ENCODE peak calls at places on chromosomes 6 and 20, in four cellular contexts. K, I, G and E are unnamed samples.

GRCh38 chr20:56347628-56348305 is 11.0 kb upstream of the FAM210B start:
- DNase-seq in K (peak), I (no peak), G (no peak), E (no peak)

GRCh38 chr6:2266845-2267244 is 21.4 kb upstream of the GMDS start:
- DNase-seq in K (no peak), I (no peak), G (no peak), E (no peak)

GRCh38 chr6:153963352-153963751 is 75.7 kb upstream of the OPRM1 start:
- DNase-seq in K (peak), I (no peak), G (no peak), E (no peak)

GRCh38 chr6:30964075-30964474 is 19.4 kb upstream of the MUC21 start:
- DNase-seq in K (no peak), I (no peak), G (no peak), E (no peak)

GRCh38 chr20:40390654-40391053 is 298.4 kb downstream of the MAFB start:
- DNase-seq in K (peak), I (no peak), G (no peak), E (no peak)

GRCh38 chr20:40775747-40776146 is 86.7 kb upstream of the MAFB start:
- DNase-seq in K (no peak), I (no peak), G (no peak), E (no peak)

GRCh38 chr20:58407201-58407873 is 18.3 kb downstream of the VAPB start:
- DNase-seq in K (no peak), I (peak), G (no peak), E (peak)

GRCh38 chr6:139112146-139112545 is 22.7 kb upstream of the HECA start:
- DNase-seq in K (peak), I (no peak), G (no peak), E (peak)

GRCh38 chr6:56524891-56525703 is 117.6 kb downstream of the DST start:
- DNase-seq in K (no peak), I (peak), G (no peak), E (peak)

GRCh38 chr6:19327246-19327645 is 509.9 kb upstream of the ID4 start:
- DNase-seq in K (peak), I (no peak), G (no peak), E (peak)

GRCh38 chr20:64079273-64080012 is at the start of gene RGS19:
- DNase-seq in K (peak), I (no peak), G (peak), E (peak)

GRCh38 chr20:33488201-33488600 is 1.7 kb upstream of the CBFA2T2 start:
- DNase-seq in K (no peak), I (no peak), G (no peak), E (no peak)

GRCh38 chr20:33489495-33490022 is 337 bp upstream of the CBFA2T2 start:
- DNase-seq in K (peak), I (peak), G (peak), E (peak)

GRCh38 chr20:33493076-33493766 is 3.3 kb downstream of the CBFA2T2 start:
- DNase-seq in K (no peak), I (no peak), G (no peak), E (no peak)

GRCh38 chr20:33490934-33491656 is 1.2 kb downstream of the CBFA2T2 start:
- DNase-seq in K (no peak), I (peak), G (no peak), E (no peak)

GRCh38 chr20:33490023-33490933 is at the start of gene CBFA2T2:
- DNase-seq in K (no peak), I (peak), G (no peak), E (peak)
- H2BK120ac ChIP-seq in K (no peak), I (peak), G (no peak), E (peak)

DNA sequence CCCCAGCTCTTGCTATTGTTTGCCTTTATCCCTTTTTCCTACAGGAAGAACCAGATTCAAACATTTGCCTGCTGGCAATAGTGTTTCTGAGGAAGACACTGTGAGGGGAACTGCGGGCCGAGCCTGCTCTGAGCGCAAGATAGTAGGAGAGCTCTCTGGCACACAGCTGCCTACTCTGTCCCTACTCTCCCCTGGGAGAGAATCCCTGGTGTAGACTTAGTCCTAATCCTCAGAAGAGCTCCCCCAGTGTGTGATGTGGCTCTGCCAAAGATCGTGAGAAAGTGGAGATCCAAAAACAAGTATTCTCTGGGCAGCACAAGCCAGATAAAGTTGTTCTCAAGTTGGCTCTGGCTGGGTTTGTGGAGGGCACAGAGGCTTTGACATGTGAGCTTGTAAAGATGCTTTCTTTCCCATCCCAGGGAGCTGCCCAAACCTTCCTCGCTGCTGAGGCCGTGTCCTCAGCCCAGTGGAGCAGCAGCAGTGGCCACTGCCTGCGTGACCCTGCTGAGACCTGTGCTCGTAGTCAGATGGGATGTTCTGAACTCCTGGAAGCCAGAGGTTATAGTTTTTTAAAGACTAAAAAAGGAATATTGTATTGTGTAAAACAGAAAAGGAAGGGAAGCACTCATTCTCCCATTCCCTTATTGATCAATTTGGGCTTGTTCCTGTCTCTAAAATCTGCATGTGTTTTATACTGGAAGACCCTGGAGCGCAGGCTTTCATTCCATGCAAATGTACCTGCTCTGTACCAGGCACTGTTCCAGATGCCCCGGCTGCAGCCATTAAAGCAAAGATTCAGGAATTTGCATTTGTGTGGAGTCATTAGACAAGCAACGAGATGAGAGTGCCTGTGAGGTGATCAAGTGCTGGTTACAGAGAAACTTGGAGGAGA is 30.7 kb downstream of the PNLDC1 start:
- DNase-seq in K (no peak), I (no peak), G (no peak), E (no peak)
- H2BK120ac ChIP-seq in K (no peak), I (no peak), G (no peak), E (no peak)

GRCh38 chr6:84902354-84902928 is 138.0 kb upstream of the TBX18 start:
- DNase-seq in K (no peak), I (no peak), G (no peak), E (no peak)
- H2BK120ac ChIP-seq in K (no peak), I (no peak), G (no peak), E (no peak)

DNA sequence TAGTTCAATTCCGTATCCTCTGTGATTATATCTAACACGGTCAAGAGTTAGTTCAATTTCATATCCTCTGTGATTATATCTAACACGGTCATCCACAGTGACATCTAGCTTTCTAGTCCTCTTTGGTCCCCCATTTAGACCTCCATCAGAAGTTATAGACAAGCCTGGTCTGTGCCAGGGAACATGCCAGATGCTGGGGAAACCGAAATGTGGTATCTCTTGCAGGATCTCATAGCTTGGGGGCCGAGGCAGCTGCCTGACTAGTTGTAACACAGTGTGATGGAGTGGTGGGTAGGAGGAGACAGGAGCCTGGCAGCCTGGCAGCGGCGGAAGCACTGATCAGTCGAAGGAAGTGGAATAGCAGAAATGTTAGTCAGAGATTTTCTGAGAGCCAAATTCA is 13.8 kb upstream of the SMOC2 start:
- DNase-seq in K (no peak), I (no peak), G (no peak), E (no peak)
- H2BK120ac ChIP-seq in K (no peak), I (no peak), G (no peak), E (no peak)

GRCh38 chr6:134063121-134063965 is 10.9 kb upstream of the SLC2A12 start:
- DNase-seq in K (peak), I (no peak), G (no peak), E (peak)

GRCh38 chr6:134061440-134061839 is 9.0 kb upstream of the SLC2A12 start:
- DNase-seq in K (no peak), I (no peak), G (no peak), E (no peak)

GRCh38 chr6:134057478-134057877 is 5.1 kb upstream of the SLC2A12 start:
- DNase-seq in K (no peak), I (no peak), G (no peak), E (no peak)

GRCh38 chr6:134058622-134059366 is 6.4 kb upstream of the SLC2A12 start:
- DNase-seq in K (peak), I (no peak), G (no peak), E (peak)

DNA sequence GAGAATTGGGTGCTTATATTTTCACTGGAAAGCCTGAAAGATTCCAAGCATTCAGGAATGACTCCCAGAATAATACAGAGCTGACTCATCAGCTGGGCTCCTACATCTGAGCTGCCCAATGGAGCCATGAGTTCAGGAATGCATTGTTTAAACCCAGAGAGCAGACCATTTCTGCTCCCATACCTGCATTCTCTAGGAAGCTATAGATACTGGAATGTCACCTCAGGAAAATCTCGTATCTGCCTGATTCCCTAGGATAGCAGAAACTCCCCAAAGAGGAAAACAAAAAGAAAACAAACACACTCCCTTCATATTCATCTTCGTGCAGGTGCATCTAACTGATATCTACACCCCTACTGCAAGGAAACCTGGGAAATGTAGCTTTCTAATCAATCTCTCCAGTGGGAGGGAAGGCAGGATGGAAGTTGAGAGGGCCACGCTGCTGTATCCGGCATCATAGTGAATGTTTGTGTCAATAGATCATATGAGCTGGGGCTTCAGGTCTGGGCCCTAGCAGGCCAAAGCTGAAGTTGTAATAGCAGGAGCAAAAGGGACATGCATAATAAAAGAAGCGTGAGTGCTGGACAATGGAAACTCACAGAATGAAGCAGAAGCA is 8.2 kb upstream of the SLC2A12 start:
- DNase-seq in K (peak), I (peak), G (no peak), E (peak)
- H2BK120ac ChIP-seq in K (no peak), I (no peak), G (no peak), E (peak)

GRCh38 chr6:125747589-125748533 is 1.6 kb upstream of the HEY2 start:
- DNase-seq in K (peak), I (peak), G (peak), E (no peak)

GRCh38 chr6:125749864-125750691 is 646 bp downstream of the HEY2 start:
- DNase-seq in K (peak), I (no peak), G (peak), E (no peak)

GRCh38 chr6:125748534-125749111 is 809 bp upstream of the HEY2 start:
- DNase-seq in K (peak), I (peak), G (peak), E (peak)

GRCh38 chr6:125750692-125751333 is 1.4 kb downstream of the HEY2 start:
- DNase-seq in K (no peak), I (no peak), G (peak), E (no peak)

DNA sequence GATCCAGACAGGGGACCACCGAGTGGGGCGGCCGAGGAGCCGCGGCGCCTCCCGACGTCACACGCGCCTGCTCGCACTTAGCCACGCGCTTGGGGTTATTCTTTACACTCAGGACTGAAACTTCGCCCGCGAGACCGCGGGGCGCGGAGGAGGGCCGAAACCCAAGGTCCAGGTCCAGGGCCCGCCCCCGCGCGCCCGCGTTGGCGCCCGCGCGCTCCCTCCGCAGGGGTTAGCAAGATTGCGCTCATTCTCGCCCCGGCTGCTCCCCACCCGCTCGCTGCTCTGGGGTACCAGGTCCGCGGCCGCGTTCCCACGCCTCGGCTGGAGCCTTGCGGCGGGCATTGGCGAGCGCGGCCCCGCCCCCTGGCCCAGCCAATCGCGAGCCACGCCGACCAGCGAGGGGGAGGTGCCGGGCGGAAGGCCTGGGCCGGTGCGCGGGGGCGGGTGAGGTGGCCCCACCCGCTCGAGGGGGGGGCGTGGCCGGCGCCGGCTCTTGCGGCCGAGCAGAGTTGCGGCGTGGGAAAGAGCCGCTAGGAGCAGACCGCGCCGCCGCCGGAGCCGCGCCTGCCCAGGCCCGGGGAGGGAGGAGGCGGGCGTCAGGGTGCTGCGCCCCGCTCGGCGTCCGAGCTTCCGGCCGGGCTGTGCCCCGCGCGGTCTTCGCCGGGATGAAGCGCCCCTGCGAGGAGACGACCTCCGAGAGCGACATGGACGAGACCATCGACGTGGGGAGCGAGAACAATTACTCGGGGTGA is at the start of gene HEY2:
- DNase-seq in K (peak), I (peak), G (peak), E (peak)
- H2BK120ac ChIP-seq in K (no peak), I (no peak), G (no peak), E (no peak)

DNA sequence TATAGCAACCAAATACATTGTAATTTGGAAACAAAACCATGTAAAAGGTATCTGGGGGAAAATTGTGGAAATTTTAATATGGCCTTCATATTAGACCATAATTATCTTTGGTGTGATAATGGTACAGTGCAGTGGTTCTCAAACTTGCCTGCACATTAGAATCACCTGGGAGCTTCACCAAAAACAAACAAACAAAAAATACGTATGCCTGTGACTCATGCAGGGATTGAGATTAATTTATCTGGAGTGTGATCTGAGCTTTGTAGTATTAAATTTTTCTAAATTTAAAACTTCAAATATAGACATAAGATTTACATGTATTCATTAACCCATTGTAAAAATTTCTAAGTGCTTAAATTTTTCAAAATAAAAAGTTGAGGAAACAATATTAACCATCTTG is 31.5 kb downstream of the ARHGAP18 start:
- DNase-seq in K (no peak), I (no peak), G (no peak), E (no peak)
- H2BK120ac ChIP-seq in K (no peak), I (no peak), G (no peak), E (peak)

DNA sequence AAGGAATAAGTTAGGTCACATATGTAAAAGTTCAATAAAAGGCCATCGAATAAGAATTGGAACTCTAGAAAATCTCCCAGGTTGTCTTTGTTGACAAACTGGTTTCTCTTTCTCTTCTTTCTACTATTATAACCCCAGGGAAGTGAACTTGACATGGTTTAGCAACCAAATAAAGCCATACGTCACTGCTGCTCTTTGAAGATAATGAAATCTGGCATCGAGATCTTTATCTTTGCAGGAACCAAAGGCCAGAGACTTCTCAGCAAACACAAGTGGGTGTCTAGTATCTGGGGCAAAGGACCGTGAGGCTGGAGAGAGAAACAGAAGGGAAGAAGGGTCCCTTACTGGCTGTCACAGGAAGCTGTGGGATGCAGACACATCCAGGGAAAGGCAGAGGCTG is 286.7 kb upstream of the CDYL start:
- DNase-seq in K (no peak), I (peak), G (no peak), E (no peak)
- H2BK120ac ChIP-seq in K (no peak), I (no peak), G (no peak), E (no peak)

DNA sequence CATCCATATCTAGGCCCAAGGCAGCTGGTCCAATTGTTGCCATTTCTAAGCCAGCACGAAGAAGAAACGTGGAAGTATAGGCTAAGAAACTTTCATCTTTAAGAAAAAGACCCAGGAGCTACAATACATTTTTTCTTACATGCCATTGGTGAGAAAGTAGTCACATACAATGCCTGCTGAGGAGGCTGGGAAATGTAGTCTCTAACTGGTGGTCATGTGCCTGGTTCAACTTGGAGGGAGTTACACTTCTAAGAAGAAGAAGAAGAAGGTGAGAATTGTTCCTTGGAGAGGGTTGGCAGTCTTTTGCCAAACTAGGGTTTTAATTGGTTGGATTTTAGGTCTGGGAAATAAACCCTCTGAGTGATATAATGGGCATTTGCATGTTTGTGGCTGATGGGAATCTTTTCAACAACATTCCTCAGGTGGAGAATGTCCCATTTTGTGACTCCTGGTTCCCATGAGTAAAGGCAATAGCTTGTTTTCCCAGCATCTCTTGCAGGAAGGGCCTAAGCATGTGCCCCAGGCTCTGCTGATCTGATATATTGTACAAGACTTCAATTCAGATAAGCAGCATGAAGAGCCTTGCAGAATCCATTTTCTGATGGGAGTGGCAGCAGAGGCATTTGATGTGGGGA is 47.0 kb upstream of the PREP start:
- DNase-seq in K (peak), I (no peak), G (no peak), E (peak)
- H2BK120ac ChIP-seq in K (no peak), I (no peak), G (no peak), E (no peak)